ENCODE peak calls at places on chromosomes 6 and 20, in eight cellular contexts. One of them, this sample, is unnamed.

GRCh38 chr6:144351741-144352140 is 66.6 kb downstream of the UTRN start:
- DNase-seq in ELR: no peak
- DNase-seq in activated T-cell treated with anti-CD3 and anti-CD28 coated beads, Interleukin-2, amount 50 U/mL, for 48 hours: no peak
- DNase-seq in skeletal muscle cell: no peak
- DNase-seq in tibial nerve: no peak
- DNase-seq in NCI-H774: no peak
- DNase-seq in hypothalamus: no peak
- DNase-seq in stimulated activated CD4-positive, alpha-beta T cell treated with anti-CD3 and anti-CD28 coated beads, Interleukin-1b, Interleukin-23, amount 100 ng/mL, for 1 hour: no peak
- DNase-seq in this sample: no peak

GRCh38 chr6:77926198-77926752 is 273.4 kb downstream of the MEI4 start:
- DNase-seq in NCI-H774: no peak
- DNase-seq in stimulated activated CD4-positive, alpha-beta T cell treated with anti-CD3 and anti-CD28 coated beads, Interleukin-1b, Interleukin-23, amount 100 ng/mL, for 1 hour: no peak
- DNase-seq in hypothalamus: no peak
- DNase-seq in tibial nerve: no peak
- DNase-seq in skeletal muscle cell: no peak
- DNase-seq in ELR: peak; percentile 1
- DNase-seq in activated T-cell treated with anti-CD3 and anti-CD28 coated beads, Interleukin-2, amount 50 U/mL, for 48 hours: no peak
- DNase-seq in this sample: no peak

GRCh38 chr6:167399599-167399998 is 74.7 kb downstream of the TTLL2 start:
- DNase-seq in tibial nerve: no peak
- DNase-seq in ELR: no peak
- DNase-seq in NCI-H774: no peak
- DNase-seq in skeletal muscle cell: no peak
- DNase-seq in stimulated activated CD4-positive, alpha-beta T cell treated with anti-CD3 and anti-CD28 coated beads, Interleukin-1b, Interleukin-23, amount 100 ng/mL, for 1 hour: no peak
- DNase-seq in hypothalamus: no peak
- DNase-seq in activated T-cell treated with anti-CD3 and anti-CD28 coated beads, Interleukin-2, amount 50 U/mL, for 48 hours: no peak
- DNase-seq in this sample: no peak

GRCh38 chr20:41141153-41141815 is 3.9 kb downstream of the PLCG1 start:
- DNase-seq in hypothalamus: no peak
- DNase-seq in skeletal muscle cell: no peak
- DNase-seq in activated T-cell treated with anti-CD3 and anti-CD28 coated beads, Interleukin-2, amount 50 U/mL, for 48 hours: peak; percentile 46
- DNase-seq in ELR: peak; percentile 36
- DNase-seq in tibial nerve: peak; percentile 34
- DNase-seq in stimulated activated CD4-positive, alpha-beta T cell treated with anti-CD3 and anti-CD28 coated beads, Interleukin-1b, Interleukin-23, amount 100 ng/mL, for 1 hour: no peak
- DNase-seq in NCI-H774: no peak
- DNase-seq in this sample: no peak

GRCh38 chr6:14638932-14639875 is 521.6 kb downstream of the CD83 start:
- DNase-seq in tibial nerve: no peak
- DNase-seq in ELR: peak; percentile 30
- DNase-seq in hypothalamus: no peak
- DNase-seq in skeletal muscle cell: no peak
- DNase-seq in NCI-H774: peak; percentile 49
- DNase-seq in activated T-cell treated with anti-CD3 and anti-CD28 coated beads, Interleukin-2, amount 50 U/mL, for 48 hours: no peak
- DNase-seq in stimulated activated CD4-positive, alpha-beta T cell treated with anti-CD3 and anti-CD28 coated beads, Interleukin-1b, Interleukin-23, amount 100 ng/mL, for 1 hour: no peak
- DNase-seq in this sample: peak; percentile 27

GRCh38 chr6:121436172-121436965 is 923 bp downstream of the GJA1 start:
- DNase-seq in activated T-cell treated with anti-CD3 and anti-CD28 coated beads, Interleukin-2, amount 50 U/mL, for 48 hours: peak; percentile 17
- DNase-seq in tibial nerve: no peak
- DNase-seq in stimulated activated CD4-positive, alpha-beta T cell treated with anti-CD3 and anti-CD28 coated beads, Interleukin-1b, Interleukin-23, amount 100 ng/mL, for 1 hour: no peak
- DNase-seq in hypothalamus: no peak
- DNase-seq in ELR: peak; percentile 39
- DNase-seq in NCI-H774: no peak
- DNase-seq in skeletal muscle cell: no peak
- DNase-seq in this sample: no peak

GRCh38 chr20:43725666-43726065 is 1.1 kb downstream of the GTSF1L start:
- DNase-seq in skeletal muscle cell: no peak
- DNase-seq in stimulated activated CD4-positive, alpha-beta T cell treated with anti-CD3 and anti-CD28 coated beads, Interleukin-1b, Interleukin-23, amount 100 ng/mL, for 1 hour: no peak
- DNase-seq in activated T-cell treated with anti-CD3 and anti-CD28 coated beads, Interleukin-2, amount 50 U/mL, for 48 hours: no peak
- DNase-seq in tibial nerve: no peak
- DNase-seq in NCI-H774: no peak
- DNase-seq in ELR: no peak
- DNase-seq in hypothalamus: no peak
- DNase-seq in this sample: no peak

GRCh38 chr20:63682384-63683139 is 13.9 kb upstream of the TNFRSF6B start:
- DNase-seq in hypothalamus: no peak
- DNase-seq in tibial nerve: peak; percentile 46
- DNase-seq in ELR: peak; percentile 100
- DNase-seq in stimulated activated CD4-positive, alpha-beta T cell treated with anti-CD3 and anti-CD28 coated beads, Interleukin-1b, Interleukin-23, amount 100 ng/mL, for 1 hour: no peak
- DNase-seq in activated T-cell treated with anti-CD3 and anti-CD28 coated beads, Interleukin-2, amount 50 U/mL, for 48 hours: no peak
- DNase-seq in NCI-H774: no peak
- DNase-seq in skeletal muscle cell: peak; percentile 81
- DNase-seq in this sample: peak; percentile 95

GRCh38 chr6:73652637-73653570 is 888 bp downstream of the SLC17A5 start:
- DNase-seq in activated T-cell treated with anti-CD3 and anti-CD28 coated beads, Interleukin-2, amount 50 U/mL, for 48 hours: peak; percentile 73
- DNase-seq in NCI-H774: peak; percentile 72
- DNase-seq in ELR: peak; percentile 75
- DNase-seq in skeletal muscle cell: no peak
- DNase-seq in tibial nerve: peak; percentile 54
- DNase-seq in stimulated activated CD4-positive, alpha-beta T cell treated with anti-CD3 and anti-CD28 coated beads, Interleukin-1b, Interleukin-23, amount 100 ng/mL, for 1 hour: peak; percentile 17
- DNase-seq in hypothalamus: peak; percentile 56
- DNase-seq in this sample: peak; percentile 33

GRCh38 chr20:20134941-20135572 is 82.7 kb downstream of the CFAP61 start:
- DNase-seq in NCI-H774: no peak
- DNase-seq in ELR: no peak
- DNase-seq in skeletal muscle cell: no peak
- DNase-seq in activated T-cell treated with anti-CD3 and anti-CD28 coated beads, Interleukin-2, amount 50 U/mL, for 48 hours: no peak
- DNase-seq in stimulated activated CD4-positive, alpha-beta T cell treated with anti-CD3 and anti-CD28 coated beads, Interleukin-1b, Interleukin-23, amount 100 ng/mL, for 1 hour: no peak
- DNase-seq in hypothalamus: no peak
- DNase-seq in tibial nerve: no peak
- DNase-seq in this sample: no peak

GRCh38 chr6:165663283-165663735 is 268 bp upstream of the PDE10A start:
- DNase-seq in ELR: no peak
- DNase-seq in NCI-H774: no peak
- DNase-seq in hypothalamus: no peak
- DNase-seq in skeletal muscle cell: no peak
- DNase-seq in stimulated activated CD4-positive, alpha-beta T cell treated with anti-CD3 and anti-CD28 coated beads, Interleukin-1b, Interleukin-23, amount 100 ng/mL, for 1 hour: no peak
- DNase-seq in tibial nerve: peak; percentile 28
- DNase-seq in activated T-cell treated with anti-CD3 and anti-CD28 coated beads, Interleukin-2, amount 50 U/mL, for 48 hours: no peak
- DNase-seq in this sample: peak; percentile 19

GRCh38 chr6:107700016-107700335 is 124.1 kb downstream of the SCML4 start:
- DNase-seq in tibial nerve: no peak
- DNase-seq in hypothalamus: no peak
- DNase-seq in ELR: no peak
- DNase-seq in stimulated activated CD4-positive, alpha-beta T cell treated with anti-CD3 and anti-CD28 coated beads, Interleukin-1b, Interleukin-23, amount 100 ng/mL, for 1 hour: no peak
- DNase-seq in activated T-cell treated with anti-CD3 and anti-CD28 coated beads, Interleukin-2, amount 50 U/mL, for 48 hours: no peak
- DNase-seq in NCI-H774: no peak
- DNase-seq in skeletal muscle cell: no peak
- DNase-seq in this sample: no peak

GRCh38 chr20:45833030-45833882 is at the start of gene SNX21:
- DNase-seq in ELR: peak; percentile 96
- DNase-seq in NCI-H774: peak; percentile 32
- DNase-seq in skeletal muscle cell: peak; percentile 87
- DNase-seq in tibial nerve: peak; percentile 90
- DNase-seq in stimulated activated CD4-positive, alpha-beta T cell treated with anti-CD3 and anti-CD28 coated beads, Interleukin-1b, Interleukin-23, amount 100 ng/mL, for 1 hour: no peak
- DNase-seq in hypothalamus: peak; percentile 72
- DNase-seq in activated T-cell treated with anti-CD3 and anti-CD28 coated beads, Interleukin-2, amount 50 U/mL, for 48 hours: peak; percentile 31
- DNase-seq in this sample: peak; percentile 97

GRCh38 chr6:150008588-150008987 is 16.7 kb downstream of the RAET1L start:
- DNase-seq in NCI-H774: no peak
- DNase-seq in tibial nerve: no peak
- DNase-seq in skeletal muscle cell: no peak
- DNase-seq in hypothalamus: no peak
- DNase-seq in activated T-cell treated with anti-CD3 and anti-CD28 coated beads, Interleukin-2, amount 50 U/mL, for 48 hours: peak; percentile 53
- DNase-seq in stimulated activated CD4-positive, alpha-beta T cell treated with anti-CD3 and anti-CD28 coated beads, Interleukin-1b, Interleukin-23, amount 100 ng/mL, for 1 hour: no peak
- DNase-seq in ELR: peak; percentile 72
- DNase-seq in this sample: no peak

GRCh38 chr20:44357020-44357419 is 1.5 kb downstream of the HNF4A start:
- DNase-seq in skeletal muscle cell: no peak
- DNase-seq in NCI-H774: no peak
- DNase-seq in activated T-cell treated with anti-CD3 and anti-CD28 coated beads, Interleukin-2, amount 50 U/mL, for 48 hours: no peak
- DNase-seq in hypothalamus: no peak
- DNase-seq in ELR: no peak
- DNase-seq in tibial nerve: no peak
- DNase-seq in stimulated activated CD4-positive, alpha-beta T cell treated with anti-CD3 and anti-CD28 coated beads, Interleukin-1b, Interleukin-23, amount 100 ng/mL, for 1 hour: no peak
- DNase-seq in this sample: no peak

GRCh38 chr20:19777981-19778380 is 19.9 kb downstream of the RIN2 start:
- DNase-seq in ELR: no peak
- DNase-seq in skeletal muscle cell: no peak
- DNase-seq in hypothalamus: no peak
- DNase-seq in stimulated activated CD4-positive, alpha-beta T cell treated with anti-CD3 and anti-CD28 coated beads, Interleukin-1b, Interleukin-23, amount 100 ng/mL, for 1 hour: no peak
- DNase-seq in activated T-cell treated with anti-CD3 and anti-CD28 coated beads, Interleukin-2, amount 50 U/mL, for 48 hours: no peak
- DNase-seq in NCI-H774: no peak
- DNase-seq in tibial nerve: no peak
- DNase-seq in this sample: no peak

GRCh38 chr6:89205819-89206218 is 11.3 kb downstream of the GABRR1 start:
- DNase-seq in NCI-H774: no peak
- DNase-seq in hypothalamus: no peak
- DNase-seq in stimulated activated CD4-positive, alpha-beta T cell treated with anti-CD3 and anti-CD28 coated beads, Interleukin-1b, Interleukin-23, amount 100 ng/mL, for 1 hour: no peak
- DNase-seq in tibial nerve: peak; percentile 14
- DNase-seq in skeletal muscle cell: no peak
- DNase-seq in activated T-cell treated with anti-CD3 and anti-CD28 coated beads, Interleukin-2, amount 50 U/mL, for 48 hours: no peak
- DNase-seq in ELR: no peak
- DNase-seq in this sample: no peak

GRCh38 chr6:102742033-102742432 is 1348.5 kb downstream of the GRIK2 start:
- DNase-seq in ELR: no peak
- DNase-seq in NCI-H774: peak; percentile 59
- DNase-seq in stimulated activated CD4-positive, alpha-beta T cell treated with anti-CD3 and anti-CD28 coated beads, Interleukin-1b, Interleukin-23, amount 100 ng/mL, for 1 hour: no peak
- DNase-seq in activated T-cell treated with anti-CD3 and anti-CD28 coated beads, Interleukin-2, amount 50 U/mL, for 48 hours: no peak
- DNase-seq in hypothalamus: no peak
- DNase-seq in skeletal muscle cell: no peak
- DNase-seq in tibial nerve: no peak
- DNase-seq in this sample: no peak

GRCh38 chr6:131390322-131390721 is 182.7 kb upstream of the ARG1 start:
- DNase-seq in hypothalamus: no peak
- DNase-seq in skeletal muscle cell: no peak
- DNase-seq in tibial nerve: no peak
- DNase-seq in activated T-cell treated with anti-CD3 and anti-CD28 coated beads, Interleukin-2, amount 50 U/mL, for 48 hours: no peak
- DNase-seq in ELR: no peak
- DNase-seq in stimulated activated CD4-positive, alpha-beta T cell treated with anti-CD3 and anti-CD28 coated beads, Interleukin-1b, Interleukin-23, amount 100 ng/mL, for 1 hour: no peak
- DNase-seq in NCI-H774: no peak
- DNase-seq in this sample: no peak

GRCh38 chr20:45911486-45912343 is at the start of gene PLTP:
- DNase-seq in NCI-H774: no peak
- DNase-seq in stimulated activated CD4-positive, alpha-beta T cell treated with anti-CD3 and anti-CD28 coated beads, Interleukin-1b, Interleukin-23, amount 100 ng/mL, for 1 hour: no peak
- DNase-seq in tibial nerve: peak; percentile 60
- DNase-seq in activated T-cell treated with anti-CD3 and anti-CD28 coated beads, Interleukin-2, amount 50 U/mL, for 48 hours: peak; percentile 34
- DNase-seq in hypothalamus: peak; percentile 79
- DNase-seq in skeletal muscle cell: no peak
- DNase-seq in ELR: peak; percentile 63
- DNase-seq in this sample: peak; percentile 45

GRCh38 chr6:142884214-142885035 is 60.6 kb downstream of the HIVEP2 start:
- DNase-seq in NCI-H774: no peak
- DNase-seq in stimulated activated CD4-positive, alpha-beta T cell treated with anti-CD3 and anti-CD28 coated beads, Interleukin-1b, Interleukin-23, amount 100 ng/mL, for 1 hour: no peak
- DNase-seq in activated T-cell treated with anti-CD3 and anti-CD28 coated beads, Interleukin-2, amount 50 U/mL, for 48 hours: no peak
- DNase-seq in hypothalamus: no peak
- DNase-seq in tibial nerve: no peak
- DNase-seq in ELR: peak; percentile 13
- DNase-seq in skeletal muscle cell: no peak
- DNase-seq in this sample: no peak

GRCh38 chr6:122984393-122984792 is 11.6 kb upstream of the CLVS2 start:
- DNase-seq in NCI-H774: no peak
- DNase-seq in skeletal muscle cell: no peak
- DNase-seq in tibial nerve: no peak
- DNase-seq in ELR: no peak
- DNase-seq in stimulated activated CD4-positive, alpha-beta T cell treated with anti-CD3 and anti-CD28 coated beads, Interleukin-1b, Interleukin-23, amount 100 ng/mL, for 1 hour: no peak
- DNase-seq in activated T-cell treated with anti-CD3 and anti-CD28 coated beads, Interleukin-2, amount 50 U/mL, for 48 hours: no peak
- DNase-seq in hypothalamus: no peak
- DNase-seq in this sample: no peak

GRCh38 chr6:41740366-41741162 is 5.2 kb upstream of the TFEB start:
- DNase-seq in activated T-cell treated with anti-CD3 and anti-CD28 coated beads, Interleukin-2, amount 50 U/mL, for 48 hours: no peak
- DNase-seq in ELR: no peak
- DNase-seq in stimulated activated CD4-positive, alpha-beta T cell treated with anti-CD3 and anti-CD28 coated beads, Interleukin-1b, Interleukin-23, amount 100 ng/mL, for 1 hour: no peak
- DNase-seq in NCI-H774: no peak
- DNase-seq in hypothalamus: no peak
- DNase-seq in tibial nerve: no peak
- DNase-seq in skeletal muscle cell: no peak
- DNase-seq in this sample: no peak